ENCODE peak calls at places on chromosomes 5 and 9, in six cellular contexts. X is SK-N-SH, Y is K562, M is GM12878, K is HCT116, Z is HepG2. H is an unnamed sample.

GRCh38 chr9:107307331-107307730 is 24.3 kb downstream of the RAD23B start:
- DNase-seq in X (no peak), Y (no peak), M (no peak), K (no peak), Z (no peak), H (no peak)

GRCh38 chr5:160961030-160961429 is 109.0 kb upstream of the ATP10B start:
- DNase-seq in X (no peak), Y (no peak), M (no peak), K (no peak), Z (no peak), H (no peak)

GRCh38 chr9:136661641-136662325 is 933 bp upstream of the EGFL7 start:
- DNase-seq in X (no peak), Y (no peak), M (no peak), K (no peak), Z (no peak), H (no peak)

GRCh38 chr9:121156263-121156731 is 45.4 kb downstream of the RAB14 start:
- DNase-seq in X (no peak), Y (no peak), M (peak; percentile 72), K (no peak), Z (no peak), H (no peak)

GRCh38 chr5:69526660-69527059 is 33.3 kb upstream of the GTF2H2C start:
- DNase-seq in X (no peak), Y (no peak), M (no peak), K (no peak), Z (no peak), H (no peak)

GRCh38 chr9:99430301-99430700 is 208.2 kb downstream of the SEC61B start:
- DNase-seq in X (no peak), Y (no peak), M (no peak), K (no peak), Z (no peak), H (no peak)

GRCh38 chr5:89388872-89389271 is 505.9 kb upstream of the MEF2C start:
- DNase-seq in X (no peak), Y (no peak), M (no peak), K (no peak), Z (no peak), H (no peak)

GRCh38 chr9:34550681-34551270 is 28.0 kb upstream of the ENHO start:
- DNase-seq in X (peak; percentile 16), Y (no peak), M (no peak), K (no peak), Z (no peak), H (no peak)

GRCh38 chr9:131999692-132000551 is 79.7 kb downstream of the MED27 start:
- DNase-seq in X (no peak), Y (no peak), M (peak; percentile 36), K (no peak), Z (no peak), H (no peak)

GRCh38 chr5:59864718-59865117 is 28.8 kb downstream of the PDE4D start:
- DNase-seq in X (no peak), Y (no peak), M (no peak), K (no peak), Z (no peak), H (no peak)

GRCh38 chr5:150540615-150541396 is 32.9 kb downstream of the NDST1 start:
- DNase-seq in X (no peak), Y (no peak), M (no peak), K (no peak), Z (peak; percentile 65), H (no peak)

GRCh38 chr5:132823481-132824050 is 6.9 kb downstream of the SHROOM1 start:
- DNase-seq in X (no peak), Y (no peak), M (no peak), K (no peak), Z (no peak), H (no peak)

GRCh38 chr5:81631124-81631523 is 119.8 kb downstream of the SSBP2 start:
- DNase-seq in X (no peak), Y (no peak), M (peak; percentile 51), K (no peak), Z (no peak), H (no peak)

GRCh38 chr5:117425163-117425562 is 850.5 kb upstream of the SEMA6A start:
- DNase-seq in X (no peak), Y (no peak), M (no peak), K (no peak), Z (no peak), H (no peak)

GRCh38 chr9:4680178-4680535 is 788 bp downstream of the CDC37L1 start:
- DNase-seq in X (no peak), Y (no peak), M (no peak), K (no peak), Z (no peak), H (no peak)

GRCh38 chr5:107365355-107366109 is 305.2 kb downstream of the EFNA5 start:
- DNase-seq in X (no peak), Y (no peak), M (peak; percentile 92), K (no peak), Z (no peak), H (no peak)

GRCh38 chr5:143274952-143275351 is 128.5 kb downstream of the NR3C1 start:
- DNase-seq in X (no peak), Y (no peak), M (no peak), K (no peak), Z (no peak), H (no peak)

GRCh38 chr9:114174557-114174875 is 19.2 kb downstream of the COL27A1 start:
- DNase-seq in X (no peak), Y (no peak), M (no peak), K (no peak), Z (no peak), H (no peak)

GRCh38 chr9:25602366-25603044 is 75.7 kb downstream of the TUSC1 start:
- DNase-seq in X (no peak), Y (no peak), M (no peak), K (no peak), Z (no peak), H (no peak)
- TF ChIP-seq POLR2AphosphoS5 in X (no peak), Y (no peak), M (no peak), K (no peak), Z (no peak), H (no peak)

DNA sequence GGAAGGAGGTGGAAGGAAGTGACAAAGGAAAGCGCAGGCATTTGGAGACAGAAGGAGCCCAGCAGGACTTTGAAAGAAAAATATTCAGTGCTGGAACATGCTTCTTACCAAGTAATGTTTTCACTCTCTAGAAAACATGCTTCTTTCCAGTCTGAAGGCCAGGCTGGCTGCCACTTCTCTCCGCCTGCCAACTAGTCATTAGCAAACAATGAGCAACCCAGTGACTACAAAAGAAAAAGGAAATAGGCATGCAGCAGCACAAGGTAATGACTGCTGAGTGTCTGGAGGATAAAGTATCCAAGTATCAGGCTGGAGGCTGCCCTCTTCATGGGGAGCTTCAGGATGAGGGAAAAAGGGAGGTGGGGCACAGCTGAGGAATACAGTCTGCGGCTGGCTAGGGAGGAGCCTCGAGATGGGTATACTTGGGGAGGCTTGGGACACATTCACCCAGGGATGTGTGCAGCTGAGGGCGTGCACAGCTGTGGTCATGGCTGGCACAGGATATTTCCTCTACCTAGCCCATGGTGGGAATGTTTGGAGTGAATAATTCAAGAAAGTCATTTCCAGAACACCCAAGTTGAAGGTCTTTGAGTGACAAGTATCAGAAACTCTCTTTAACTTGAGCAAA is 161.5 kb upstream of the KIF2A start:
- DNase-seq in X (no peak), Y (no peak), M (no peak), K (no peak), Z (no peak), H (no peak)
- TF ChIP-seq RAD21 in X (no peak), Y (no peak), M (no peak), K (no peak), Z (no peak), H (no peak)

GRCh38 chr9:110254500-110254899 is 1.8 kb downstream of the TXN start:
- DNase-seq in X (no peak), Y (no peak), M (no peak), K (no peak), Z (no peak), H (no peak)

GRCh38 chr9:110256142-110256391 is 240 bp downstream of the TXN start:
- DNase-seq in X (peak; percentile 73), Y (no peak), M (no peak), K (no peak), Z (no peak), H (no peak)

GRCh38 chr9:110255064-110255416 is 1.3 kb downstream of the TXN start:
- DNase-seq in X (peak; percentile 27), Y (no peak), M (no peak), K (no peak), Z (no peak), H (no peak)

GRCh38 chr9:110256392-110257096 is at the start of gene TXN:
- DNase-seq in X (peak; percentile 93), Y (peak; percentile 91), M (peak; percentile 87), K (peak; percentile 51), Z (peak; percentile 84), H (peak; percentile 84)

DNA sequence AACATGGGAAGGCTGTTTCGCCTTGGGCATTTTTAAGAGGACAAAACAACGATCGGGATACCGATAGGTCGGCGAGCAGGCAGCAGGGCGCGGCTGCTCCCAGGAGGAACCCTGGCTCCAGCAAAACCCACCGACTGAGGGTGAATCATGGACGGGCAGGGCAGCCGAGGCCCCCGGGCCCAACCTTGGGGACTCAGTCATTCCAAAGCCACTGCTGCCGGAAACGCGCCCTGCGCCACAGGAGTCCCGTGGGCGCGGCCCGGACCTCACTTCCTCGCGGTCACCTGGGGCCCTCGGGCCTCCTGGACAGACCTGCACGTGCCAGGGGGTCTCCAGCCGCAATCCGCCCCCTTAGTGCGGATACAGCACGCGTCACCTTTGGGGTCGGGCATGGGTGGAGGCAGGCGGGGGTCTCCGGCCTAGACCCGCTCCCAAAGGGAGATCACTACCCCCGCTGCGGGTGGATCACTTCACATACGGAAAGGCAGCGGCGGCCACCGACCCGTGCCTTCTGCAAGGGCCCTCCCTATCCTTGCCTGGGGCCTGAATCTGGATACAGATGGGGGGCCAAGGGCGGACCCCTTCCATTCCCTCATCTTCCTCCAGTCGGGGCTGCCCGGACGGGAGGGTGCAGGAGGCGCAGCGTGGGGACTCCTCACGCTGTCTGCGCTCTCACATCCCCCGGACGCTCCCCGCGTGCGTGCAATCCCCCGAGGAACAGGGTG is 728 bp downstream of the TXN start:
- DNase-seq in X (peak; percentile 55), Y (peak; percentile 51), M (no peak), K (no peak), Z (peak; percentile 29), H (no peak)
- TF ChIP-seq POLR2AphosphoS5 in X (no peak), Y (peak; percentile 40), M (no peak), K (peak; percentile 63), Z (no peak), H (no peak)

DNA sequence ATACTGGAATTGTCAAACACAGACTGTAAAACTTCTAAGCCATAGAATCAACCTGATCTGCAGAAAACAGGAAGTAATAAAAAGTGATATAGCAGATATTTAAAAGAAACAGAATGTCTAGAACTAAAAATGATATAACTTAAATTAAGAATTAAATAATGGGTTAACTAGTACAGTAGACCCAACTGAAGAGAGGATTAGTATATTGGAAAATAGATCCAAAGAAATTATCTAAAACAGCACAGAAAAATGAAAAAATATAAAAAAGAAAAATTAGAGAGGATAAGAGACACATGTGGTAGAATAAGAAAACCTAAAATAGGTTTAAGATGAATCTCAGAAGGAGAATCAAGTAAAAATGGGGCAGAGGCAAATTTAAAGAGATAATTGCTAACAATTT is 219.9 kb downstream of the SEMA6A start:
- DNase-seq in X (no peak), Y (no peak), M (no peak), K (no peak), Z (no peak), H (no peak)
- TF ChIP-seq RAD21 in X (no peak), Y (no peak), M (no peak), K (no peak), Z (no peak), H (no peak)